ENCODE peak calls at places on chromosome 17, in eight cellular contexts. N, S, F, X, T, K, U and H are unnamed samples.

GRCh38 chr17:13306310-13306962 is 288.6 kb upstream of the ELAC2 start:
- DNase-seq in K (peak; percentile 12), F (no peak), N (no peak), S (peak; percentile 84), X (peak; percentile 4), T (no peak), U (no peak), H (no peak)

GRCh38 chr17:32323784-32324590 is 18.0 kb downstream of the C17orf75 start:
- DNase-seq in N (peak; percentile 43), S (peak; percentile 34), X (peak; percentile 20), U (no peak), K (peak; percentile 53), F (no peak), T (no peak), H (no peak)

GRCh38 chr17:62916684-62917571 is 49.1 kb upstream of the TANC2 start:
- DNase-seq in N (no peak), T (no peak), X (no peak), S (no peak), U (no peak), K (no peak), F (no peak), H (no peak)

GRCh38 chr17:41986634-41987033 is 20.0 kb downstream of the CNP start:
- DNase-seq in U (no peak), X (no peak), K (no peak), F (no peak), S (no peak), T (no peak), N (no peak), H (no peak)

GRCh38 chr17:52124561-52124960 is 34.0 kb downstream of the CA10 start:
- DNase-seq in T (no peak), U (no peak), F (no peak), N (no peak), X (no peak), S (no peak), K (no peak), H (no peak)

GRCh38 chr17:42682400-42683384 is at the start of gene CNTNAP1:
- DNase-seq in U (peak; percentile 74), X (no peak), F (no peak), T (no peak), N (no peak), S (peak; percentile 89), K (peak; percentile 44), H (peak; percentile 78)

GRCh38 chr17:70599198-70599597 is 429.9 kb downstream of the KCNJ2 start:
- DNase-seq in S (no peak), U (no peak), F (no peak), K (no peak), X (no peak), N (no peak), T (no peak), H (no peak)

GRCh38 chr17:10118788-10119130 is 79.6 kb downstream of the GAS7 start:
- DNase-seq in S (no peak), F (no peak), N (no peak), X (no peak), K (no peak), T (no peak), U (no peak), H (no peak)

GRCh38 chr17:72338847-72339790 is 218.3 kb downstream of the SOX9 start:
- DNase-seq in U (no peak), F (no peak), N (no peak), S (peak; percentile 99), K (no peak), T (no peak), X (no peak), H (no peak)

GRCh38 chr17:47238321-47239010 is 15.2 kb upstream of the ITGB3 start:
- DNase-seq in S (no peak), T (no peak), N (no peak), X (no peak), U (no peak), F (no peak), K (no peak), H (no peak)

GRCh38 chr17:42653179-42654124 is 5.6 kb upstream of the TUBG2 start:
- DNase-seq in X (no peak), K (no peak), S (peak; percentile 78), T (no peak), N (no peak), F (no peak), U (no peak), H (no peak)